ENCODE peak calls at places on chromosomes 11 and 22, in five cellular contexts. I, G, V, A and Q are unnamed samples.

GRCh38 chr22:26669060-26669481 is 11.7 kb downstream of the MIAT start:
- DNase-seq in I (peak), G (no peak), V (no peak), A (peak), Q (no peak)

GRCh38 chr11:64896448-64897022 is 18.1 kb upstream of the EHD1 start:
- DNase-seq in A (no peak), V (no peak), I (no peak), G (no peak), Q (no peak)

GRCh38 chr22:30922151-30922611 is 46.4 kb downstream of the MORC2 start:
- DNase-seq in A (peak), I (no peak), G (peak), V (no peak), Q (peak)

GRCh38 chr11:65979261-65979759 is 17.8 kb downstream of the SART1 start:
- DNase-seq in V (no peak), G (no peak), A (no peak), I (no peak), Q (no peak)

GRCh38 chr11:9874466-9874865 is 210.6 kb downstream of the SWAP70 start:
- DNase-seq in A (no peak), G (no peak), I (no peak), V (no peak), Q (no peak)

GRCh38 chr11:44728491-44728910 is 1.7 kb downstream of the TSPAN18 start:
- DNase-seq in I (no peak), G (no peak), A (no peak), V (no peak), Q (no peak)

GRCh38 chr11:113632981-113633380 is 73.1 kb downstream of the TMPRSS5 start:
- DNase-seq in V (no peak), G (no peak), A (no peak), I (no peak), Q (no peak)

GRCh38 chr11:20000393-20001134 is 159.7 kb downstream of the DBX1 start:
- DNase-seq in A (no peak), V (no peak), G (no peak), I (no peak), Q (peak)

GRCh38 chr11:118152552-118153471 is at the start of gene SCN4B:
- DNase-seq in A (no peak), G (peak), I (no peak), V (no peak), Q (peak)

GRCh38 chr11:96430668-96431067 is 40.9 kb downstream of the JRKL start:
- DNase-seq in G (no peak), A (no peak), V (no peak), I (no peak), Q (no peak)

GRCh38 chr11:124577664-124578427 is 8.0 kb downstream of the OR8A1 start:
- DNase-seq in G (no peak), I (no peak), V (no peak), A (no peak), Q (no peak)

GRCh38 chr22:48581206-48581766 is 1246.4 kb downstream of the BRD1 start:
- DNase-seq in V (no peak), G (no peak), I (no peak), A (no peak), Q (no peak)

GRCh38 chr11:78181155-78181554 is 7.3 kb downstream of the KCTD21 start:
- DNase-seq in A (no peak), I (no peak), V (no peak), G (no peak), Q (no peak)

GRCh38 chr11:7353100-7353499 is 101.4 kb downstream of the SYT9 start:
- DNase-seq in A (peak), G (no peak), V (no peak), I (no peak), Q (peak)